ENCODE peak calls at places on chromosomes 1 and 21, in five cellular contexts. J is left ventricle myocardium inferior; Q is MM.1S; G is CD8-positive, alpha-beta memory T cell; C is hepatocyte. F is an unnamed sample.

GRCh38 chr21:36603221-36603620 is 95.7 kb upstream of the SIM2 start:
- DNase-seq in G (no peak), J (no peak), C (no peak), Q (no peak), F (no peak)

GRCh38 chr1:40978886-40979240 is 633 bp upstream of the CTPS1 start:
- DNase-seq in G (no peak), J (no peak), C (no peak), Q (no peak), F (no peak)

GRCh38 chr1:234962340-234962989 is 166.2 kb downstream of the TOMM20 start:
- DNase-seq in J (no peak), C (peak; percentile 64), Q (peak; percentile 93), G (peak; percentile 10), F (no peak)

GRCh38 chr21:29499734-29500343 is 201.1 kb downstream of the BACH1 start:
- DNase-seq in Q (no peak), J (no peak), G (no peak), C (no peak), F (peak; percentile 63)

GRCh38 chr1:84143796-84144565 is at the start of gene PRKACB:
- DNase-seq in J (no peak), C (no peak), Q (peak; percentile 75), G (peak; percentile 49), F (no peak)

GRCh38 chr1:32907435-32907834 is 6.2 kb upstream of the TMEM54 start:
- DNase-seq in Q (no peak), J (no peak), G (no peak), C (no peak), F (no peak)

GRCh38 chr1:246566808-246567154 is 525 bp downstream of the CNST start:
- DNase-seq in Q (peak; percentile 59), G (no peak), J (no peak), C (no peak), F (peak; percentile 61)

GRCh38 chr1:107246775-107247345 is 106.0 kb downstream of the NTNG1 start:
- DNase-seq in C (no peak), G (no peak), J (no peak), Q (no peak), F (no peak)

GRCh38 chr1:83693409-83694126 is 305.4 kb downstream of the TTLL7 start:
- DNase-seq in G (no peak), Q (no peak), J (no peak), C (peak; percentile 18), F (peak; percentile 17)

GRCh38 chr1:91555821-91556531 is 55.3 kb downstream of the CDC7 start:
- DNase-seq in G (peak; percentile 89), C (peak; percentile 41), J (no peak), Q (no peak), F (no peak)

GRCh38 chr1:204384636-204385354 is 25.1 kb upstream of the PLEKHA6 start:
- DNase-seq in J (peak; percentile 38), G (no peak), C (no peak), Q (no peak), F (no peak)

GRCh38 chr1:246295340-246295739 is 211.7 kb downstream of the SMYD3 start:
- DNase-seq in Q (no peak), J (no peak), G (no peak), C (no peak), F (no peak)

GRCh38 chr1:198253668-198254067 is 96.9 kb downstream of the NEK7 start:
- DNase-seq in J (peak; percentile 14), Q (peak; percentile 42), G (no peak), C (no peak), F (no peak)

GRCh38 chr1:99992044-99992722 is 22.4 kb downstream of the SLC35A3 start:
- DNase-seq in G (no peak), C (no peak), Q (no peak), J (no peak), F (no peak)
- H3K36me3 ChIP-seq in G (peaks cover 4% of the 10 kb centered on the region), C (no peaks in the 10 kb centered on the region), Q (no peaks in the 10 kb centered on the region), J (peaks cover 41% of the 10 kb centered on the region), F (no peaks in the 10 kb centered on the region)

GRCh38 chr21:42648606-42649005 is 4.8 kb upstream of the PDE9A start:
- DNase-seq in J (no peak), G (no peak), C (no peak), Q (no peak), F (no peak)
- H3K27me3 ChIP-seq in J (peaks cover 16% of the 10 kb centered on the region), G (peaks cover 13% of the 10 kb centered on the region), C (no peaks in the 10 kb centered on the region), Q (peaks cover 96% of the 10 kb centered on the region), F (no peaks in the 10 kb centered on the region)

GRCh38 chr1:199854681-199855321 is 172.7 kb upstream of the NR5A2 start:
- DNase-seq in G (no peak), Q (no peak), C (no peak), J (no peak), F (no peak)
- H3K4me3 ChIP-seq in G (no peak overlapping the region), Q (no peak overlapping the region), C (no peak overlapping the region), J (no peak overlapping the region), F (no peak overlapping the region)

GRCh38 chr1:207070811-207071210 is 17.7 kb downstream of the PFKFB2 start:
- DNase-seq in J (no peak), G (peak; percentile 13), Q (no peak), C (no peak), F (no peak)
- H3K36me3 ChIP-seq in J (peaks cover 91% of the 10 kb centered on the region), G (no peaks in the 10 kb centered on the region), Q (no peaks in the 10 kb centered on the region), C (no peaks in the 10 kb centered on the region), F (no peaks in the 10 kb centered on the region)

GRCh38 chr1:37731312-37732019 is 33.5 kb downstream of the EPHA10 start:
- DNase-seq in G (no peak), Q (no peak), C (no peak), J (no peak), F (no peak)

GRCh38 chr1:37727186-37727585 is 34.9 kb downstream of the CDCA8 start:
- DNase-seq in Q (no peak), J (no peak), G (no peak), C (no peak), F (no peak)

GRCh38 chr1:37734629-37735591 is 30.0 kb downstream of the EPHA10 start:
- DNase-seq in C (peak; percentile 49), J (no peak), Q (no peak), G (no peak), F (no peak)

GRCh38 chr1:37728416-37728815 is 36.1 kb downstream of the CDCA8 start:
- DNase-seq in Q (no peak), G (no peak), J (no peak), C (no peak), F (no peak)

DNA sequence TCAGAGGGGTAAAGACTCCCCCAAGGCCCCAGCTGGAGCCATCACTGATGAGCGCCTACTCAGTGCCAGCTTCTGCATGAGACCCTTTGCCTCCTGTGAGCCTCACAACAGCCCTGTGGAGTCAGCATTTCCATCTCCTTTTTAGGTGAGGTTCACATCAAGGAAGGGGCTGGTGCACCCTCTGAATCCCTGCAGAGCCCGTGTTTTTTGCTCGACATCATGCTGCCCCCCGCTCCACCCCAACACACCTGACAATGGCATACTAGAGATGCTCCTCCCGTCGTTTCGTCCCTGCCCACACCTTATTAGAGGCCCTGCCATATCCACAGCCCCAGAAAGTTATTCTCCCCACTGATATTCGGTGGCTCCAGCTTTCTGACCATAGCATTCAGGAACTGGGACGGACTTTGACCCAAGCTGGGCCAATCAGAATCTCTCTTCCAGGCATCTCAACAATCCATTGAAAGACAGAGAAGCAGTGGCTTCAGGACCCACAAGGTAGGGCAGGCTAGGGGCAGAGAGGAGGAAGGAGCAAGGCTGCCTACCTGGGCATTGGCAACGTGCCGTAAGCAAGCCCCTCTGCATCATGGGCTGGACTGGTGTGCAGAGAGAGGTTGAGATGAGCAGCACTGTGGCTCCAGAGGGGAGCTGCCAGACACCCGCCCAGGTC is 32.7 kb downstream of the EPHA10 start:
- DNase-seq in J (no peak), C (peak; percentile 45), Q (no peak), G (no peak), F (no peak)
- H3K27me3 ChIP-seq in J (peaks cover 99% of the 10 kb centered on the region), C (peaks cover 11% of the 10 kb centered on the region), Q (no peaks in the 10 kb centered on the region), G (peaks cover 12% of the 10 kb centered on the region), F (peaks cover 9% of the 10 kb centered on the region)

F was measured in HAP-1.